ENCODE peak calls at places on chromosome 1, in seven cellular contexts. A is AG09319; V is activated CD8-positive, alpha-beta T cell treated with anti-CD3 and anti-CD28 coated beads for 36 hours; E is bronchial epithelial cell; T is IMR-90; G is left ventricle myocardium inferior; H is heart left ventricle. F is an unnamed sample.

GRCh38 chr1:103371234-103371633 is 154.3 kb upstream of the RNPC3 start:
- DNase-seq in A (no peak), V (no peak), E (peak; percentile 42), T (peak; percentile 7), G (no peak), H (no peak), F (no peak)

GRCh38 chr1:112317556-112317955 is 78.5 kb upstream of the CTTNBP2NL start:
- DNase-seq in A (no peak), V (no peak), E (peak; percentile 44), T (no peak), G (no peak), H (no peak), F (no peak)

GRCh38 chr1:53449693-53450092 is 9.5 kb upstream of the DMRTB1 start:
- DNase-seq in A (no peak), V (no peak), E (no peak), T (no peak), G (no peak), H (no peak), F (no peak)

GRCh38 chr1:15577691-15578090 is 7.2 kb downstream of the AGMAT start:
- DNase-seq in A (no peak), V (peak; percentile 28), E (no peak), T (no peak), G (no peak), H (no peak), F (no peak)

GRCh38 chr1:92484472-92485373 is 2.0 kb downstream of the GFI1 start:
- DNase-seq in A (no peak), V (peak; percentile 91), E (no peak), T (no peak), G (no peak), H (no peak), F (peak; percentile 78)

GRCh38 chr1:179816196-179816960 is 61.2 kb downstream of the TOR1AIP2 start:
- DNase-seq in A (no peak), V (no peak), E (no peak), T (peak; percentile 21), G (peak; percentile 68), H (peak; percentile 67), F (no peak)

GRCh38 chr1:98366343-98366742 is 295.2 kb upstream of the SNX7 start:
- DNase-seq in A (no peak), V (no peak), E (no peak), T (no peak), G (no peak), H (no peak), F (no peak)

GRCh38 chr1:181482001-181482430 is 1.3 kb upstream of the CACNA1E start:
- DNase-seq in A (no peak), V (no peak), E (no peak), T (no peak), G (no peak), H (no peak), F (no peak)

GRCh38 chr1:145858238-145858936 is 494 bp downstream of the PIAS3 start:
- DNase-seq in A (no peak), V (peak; percentile 62), E (peak; percentile 26), T (peak; percentile 19), G (peak; percentile 54), H (peak; percentile 54), F (peak; percentile 63)

GRCh38 chr1:89632213-89633102 is 462 bp upstream of the LRRC8C start:
- DNase-seq in A (no peak), V (peak; percentile 90), E (peak; percentile 48), T (peak; percentile 71), G (peak; percentile 89), H (peak; percentile 91), F (peak; percentile 89)

GRCh38 chr1:166167395-166167922 is 658 bp upstream of the FAM78B start:
- DNase-seq in A (no peak), V (no peak), E (no peak), T (no peak), G (no peak), H (no peak), F (peak; percentile 23)

GRCh38 chr1:33130297-33130696 is 49.3 kb downstream of the AZIN2 start:
- DNase-seq in A (no peak), V (peak; percentile 61), E (peak; percentile 91), T (peak; percentile 64), G (no peak), H (no peak), F (no peak)

GRCh38 chr1:84887261-84887934 is 5.6 kb downstream of the LPAR3 start:
- DNase-seq in A (peak; percentile 18), V (no peak), E (peak; percentile 97), T (peak; percentile 65), G (no peak), H (no peak), F (no peak)

GRCh38 chr1:198465201-198466144 is 75.0 kb downstream of the ATP6V1G3 start:
- DNase-seq in A (peak; percentile 41), V (no peak), E (peak; percentile 78), T (peak; percentile 70), G (no peak), H (no peak), F (peak; percentile 35)

GRCh38 chr1:163168053-163168452 is 34.7 kb downstream of the RGS5 start:
- DNase-seq in A (peak; percentile 89), V (no peak), E (peak; percentile 95), T (peak; percentile 96), G (no peak), H (peak; percentile 25), F (no peak)

GRCh38 chr1:201515895-201516294 is 9.0 kb upstream of the CSRP1 start:
- DNase-seq in A (no peak), V (no peak), E (peak; percentile 78), T (no peak), G (no peak), H (no peak), F (no peak)

GRCh38 chr1:15420853-15421465 is 11.3 kb downstream of the EFHD2 start:
- DNase-seq in A (no peak), V (no peak), E (no peak), T (no peak), G (no peak), H (no peak), F (no peak)

GRCh38 chr1:243549108-243549507 is 293.3 kb downstream of the SDCCAG8 start:
- DNase-seq in A (no peak), V (no peak), E (peak; percentile 84), T (peak; percentile 80), G (no peak), H (no peak), F (no peak)

GRCh38 chr1:231986631-231987291 is 360.2 kb downstream of the DISC1 start:
- DNase-seq in A (no peak), V (no peak), E (no peak), T (peak; percentile 5), G (no peak), H (peak; percentile 25), F (no peak)

GRCh38 chr1:29828526-29829447 is 592.5 kb downstream of the PTPRU start:
- DNase-seq in A (no peak), V (no peak), E (no peak), T (no peak), G (no peak), H (no peak), F (no peak)

GRCh38 chr1:91805343-91805801 is 80.6 kb downstream of the TGFBR3 start:
- DNase-seq in A (no peak), V (peak; percentile 37), E (no peak), T (no peak), G (no peak), H (no peak), F (no peak)

GRCh38 chr1:204104331-204105222 is 31.7 kb downstream of the SOX13 start:
- DNase-seq in A (no peak), V (peak; percentile 47), E (peak; percentile 28), T (no peak), G (no peak), H (peak; percentile 38), F (no peak)

GRCh38 chr1:4962836-4963235 is 308.4 kb downstream of the AJAP1 start:
- DNase-seq in A (no peak), V (no peak), E (no peak), T (no peak), G (no peak), H (no peak), F (no peak)

GRCh38 chr1:87466621-87467020 is 137.9 kb downstream of the LMO4 start:
- DNase-seq in A (no peak), V (no peak), E (no peak), T (no peak), G (no peak), H (no peak), F (no peak)

DNA sequence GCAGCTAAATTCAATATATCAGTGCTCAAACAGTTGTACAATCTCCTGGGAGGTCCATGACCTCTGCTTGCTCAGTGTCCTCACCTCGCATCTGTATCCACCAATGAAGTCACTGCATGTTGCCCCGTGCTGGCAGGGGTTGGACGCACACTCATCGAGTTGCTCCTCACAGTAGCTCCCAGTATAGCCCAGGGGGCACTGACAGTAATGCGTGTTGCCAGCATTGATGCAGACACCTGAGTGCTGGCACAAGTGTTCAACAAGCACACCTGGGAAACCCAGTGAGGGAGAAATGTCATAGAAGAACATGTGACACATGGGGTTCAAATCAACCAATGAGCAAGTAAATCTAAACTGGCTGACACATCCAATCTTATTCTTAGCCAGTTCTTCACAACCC is 40.9 kb upstream of the ADAM30 start:
- DNase-seq in A (no peak), V (no peak), E (no peak), T (no peak), G (no peak), H (no peak), F (no peak)
- TF ChIP-seq CTCF in A (no peak), V (no peak), E (no peak), T (no peak), G (no peak), H (no peak), F (no peak)

GRCh38 chr1:175521265-175522040 is 221.9 kb downstream of the TNR start:
- DNase-seq in A (no peak), V (no peak), E (no peak), T (no peak), G (no peak), H (no peak), F (no peak)
- TF ChIP-seq CTCF in A (no peak), V (no peak), E (no peak), T (no peak), G (no peak), H (no peak), F (no peak)

GRCh38 chr1:206797534-206798383 is 25.5 kb upstream of the IL10 start:
- DNase-seq in A (no peak), V (peak; percentile 50), E (no peak), T (no peak), G (no peak), H (no peak), F (no peak)
- TF ChIP-seq CTCF in A (peak; percentile 38), V (peak; percentile 64), E (peak; percentile 58), T (peak; percentile 25), G (peak; percentile 56), H (peak; percentile 22), F (peak; percentile 75)

DNA sequence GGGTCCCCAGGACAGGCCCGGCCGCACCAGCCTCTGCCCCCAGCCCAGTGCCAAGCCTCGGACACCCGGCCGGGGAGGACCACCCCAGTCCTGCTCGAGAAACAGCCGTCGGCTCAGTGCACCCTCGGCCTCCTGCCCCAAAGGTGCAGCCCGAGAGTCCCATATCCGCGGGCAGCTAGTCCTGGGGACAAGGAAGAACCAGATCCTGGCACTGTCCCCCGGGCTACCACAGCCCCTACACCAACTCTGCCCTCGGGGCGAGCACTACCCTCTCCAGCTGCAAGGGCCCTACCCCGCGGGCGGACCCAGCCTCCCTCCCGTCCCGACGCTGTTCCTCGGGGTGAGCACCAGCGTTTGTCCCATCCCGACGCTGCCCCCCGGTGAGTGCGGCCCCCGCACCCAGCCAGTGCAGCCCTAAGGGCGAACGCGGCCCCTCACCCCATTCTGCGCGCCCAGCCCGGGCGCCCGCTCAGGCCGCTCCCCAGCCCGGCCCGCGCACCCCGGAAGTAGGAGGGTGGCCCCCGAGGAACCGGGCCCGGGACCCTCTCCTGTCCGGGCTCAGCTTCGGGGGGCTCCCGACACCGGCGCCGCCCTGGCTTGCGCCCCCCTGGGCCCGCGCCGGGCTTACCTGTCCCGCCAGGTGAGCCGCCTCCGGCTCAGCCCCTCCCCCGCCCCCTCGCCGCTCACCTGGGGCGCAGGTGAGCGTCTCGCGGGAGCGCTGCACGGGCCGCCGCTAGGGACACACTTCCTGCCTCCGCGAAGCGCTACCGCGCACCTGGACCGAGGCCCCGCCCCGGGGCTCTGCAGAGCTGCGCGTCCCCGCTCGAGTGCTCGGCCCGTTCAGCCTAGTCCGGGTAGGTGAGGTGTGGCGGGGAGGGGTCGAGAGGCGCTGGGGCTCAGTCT is at the start of gene KDF1:
- DNase-seq in A (no peak), V (peak; percentile 37), E (peak; percentile 77), T (no peak), G (no peak), H (no peak), F (no peak)
- TF ChIP-seq CTCF in A (no peak), V (peak; percentile 15), E (peak; percentile 66), T (no peak), G (peak; percentile 6), H (no peak), F (no peak)

F was measured in GM20000.